ENCODE peak calls at places on chromosomes 6 and 20, in ten cellular contexts. O, W, Y, C, F, P, D, G, H and A are unnamed samples.
A peak's percentile ranks its signal among the peaks of the same experiment; 100 is the strongest.

GRCh38 chr6:92485487-92485886 is 933.9 kb downstream of the EPHA7 start:
- DNase-seq in O (no peak), W (no peak), Y (no peak), C (no peak), F (no peak), P (no peak), D (no peak), G (no peak), H (no peak), A (no peak)

GRCh38 chr6:5986847-5987246 is 19.9 kb downstream of the NRN1 start:
- DNase-seq in O (no peak), W (no peak), Y (no peak), C (no peak), F (no peak), P (no peak), D (no peak), G (no peak), H (no peak), A (no peak)

GRCh38 chr6:169981969-169982368 is 230.5 kb downstream of the ERMARD start:
- DNase-seq in O (no peak), W (no peak), Y (no peak), C (no peak), F (no peak), P (no peak), D (no peak), G (no peak), H (no peak), A (no peak)

GRCh38 chr6:2959909-2960719 is 11.3 kb downstream of the SERPINB6 start:
- DNase-seq in O (peak; percentile 48), W (no peak), Y (no peak), C (peak; percentile 71), F (no peak), P (peak; percentile 70), D (peak; percentile 55), G (no peak), H (no peak), A (peak; percentile 42)

GRCh38 chr20:1286267-1287036 is 20.4 kb downstream of the SNPH start:
- DNase-seq in O (no peak), W (no peak), Y (no peak), C (no peak), F (no peak), P (no peak), D (no peak), G (no peak), H (no peak), A (no peak)

GRCh38 chr6:68726307-68726706 is 91.2 kb downstream of the ADGRB3 start:
- DNase-seq in O (no peak), W (no peak), Y (no peak), C (no peak), F (no peak), P (no peak), D (no peak), G (no peak), H (no peak), A (no peak)

GRCh38 chr6:44452725-44453124 is 65.2 kb downstream of the CDC5L start:
- DNase-seq in O (peak; percentile 89), W (peak; percentile 51), Y (no peak), C (peak; percentile 72), F (no peak), P (peak; percentile 73), D (peak; percentile 48), G (no peak), H (no peak), A (no peak)

GRCh38 chr20:41462372-41463161 is 95.9 kb upstream of the EMILIN3 start:
- DNase-seq in O (no peak), W (no peak), Y (no peak), C (no peak), F (no peak), P (no peak), D (no peak), G (no peak), H (no peak), A (no peak)

GRCh38 chr6:81938014-81938761 is 185.7 kb upstream of the TENT5A start:
- DNase-seq in O (peak; percentile 97), W (peak; percentile 93), Y (peak; percentile 57), C (peak; percentile 90), F (no peak), P (peak; percentile 98), D (peak; percentile 88), G (no peak), H (no peak), A (peak; percentile 91)

GRCh38 chr6:81940451-81940850 is 188.0 kb upstream of the TENT5A start:
- DNase-seq in O (no peak), W (no peak), Y (no peak), C (no peak), F (no peak), P (no peak), D (no peak), G (no peak), H (no peak), A (no peak)

GRCh38 chr6:81939774-81940165 is 187.3 kb upstream of the TENT5A start:
- DNase-seq in O (no peak), W (no peak), Y (no peak), C (no peak), F (no peak), P (no peak), D (no peak), G (no peak), H (no peak), A (no peak)

GRCh38 chr6:81937296-81937937 is 184.9 kb upstream of the TENT5A start:
- DNase-seq in O (peak; percentile 56), W (peak; percentile 37), Y (no peak), C (no peak), F (no peak), P (peak; percentile 51), D (peak; percentile 39), G (no peak), H (no peak), A (peak; percentile 57)

DNA sequence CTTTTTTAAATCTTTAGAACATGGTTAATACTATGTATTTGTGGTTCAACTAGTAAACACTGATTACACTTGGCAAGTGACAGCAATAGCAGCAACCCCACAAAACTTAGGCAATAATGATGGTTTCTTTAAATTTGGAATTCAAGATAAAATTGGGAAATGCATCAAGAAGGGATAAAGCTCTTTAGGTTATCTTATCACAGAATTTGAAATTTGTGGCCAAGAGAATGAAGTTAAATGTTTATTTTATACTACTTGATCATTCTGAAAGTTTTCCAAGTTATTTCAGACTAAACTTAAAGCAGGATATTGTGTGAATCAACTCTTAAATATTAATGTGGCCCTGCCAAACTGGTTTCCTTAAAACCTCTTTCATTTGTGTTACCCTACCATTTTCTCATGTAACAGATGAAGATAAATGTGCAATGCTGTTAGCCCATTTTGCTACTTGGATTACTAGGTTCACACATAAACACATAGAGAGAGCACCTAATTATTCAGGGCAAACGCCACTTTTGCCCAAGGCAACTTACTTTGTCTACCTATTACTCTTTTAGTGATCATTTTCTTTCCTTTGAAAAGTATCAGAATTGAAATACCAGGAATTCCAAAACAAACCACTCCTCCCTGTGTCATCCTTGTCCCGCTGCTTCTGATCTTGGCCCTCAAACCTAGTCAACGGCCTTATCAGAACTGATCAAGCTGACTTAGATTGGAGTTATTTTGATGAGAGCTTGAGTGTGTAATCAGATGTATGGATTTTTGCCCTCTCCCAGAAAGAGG is 186.7 kb upstream of the TENT5A start:
- DNase-seq in O (peak; percentile 43), W (no peak), Y (no peak), C (peak; percentile 69), F (no peak), P (peak; percentile 97), D (peak; percentile 80), G (no peak), H (no peak), A (no peak)
- H3K4me3 ChIP-seq in O (no peak overlapping the region), W (no peak overlapping the region), Y (peak overlapping the region; percentile 41), C (no peak overlapping the region), F (no peak overlapping the region), P (no peak overlapping the region), D (no peak overlapping the region), G (no peak overlapping the region), H (no peak overlapping the region), A (no peak overlapping the region)

DNA sequence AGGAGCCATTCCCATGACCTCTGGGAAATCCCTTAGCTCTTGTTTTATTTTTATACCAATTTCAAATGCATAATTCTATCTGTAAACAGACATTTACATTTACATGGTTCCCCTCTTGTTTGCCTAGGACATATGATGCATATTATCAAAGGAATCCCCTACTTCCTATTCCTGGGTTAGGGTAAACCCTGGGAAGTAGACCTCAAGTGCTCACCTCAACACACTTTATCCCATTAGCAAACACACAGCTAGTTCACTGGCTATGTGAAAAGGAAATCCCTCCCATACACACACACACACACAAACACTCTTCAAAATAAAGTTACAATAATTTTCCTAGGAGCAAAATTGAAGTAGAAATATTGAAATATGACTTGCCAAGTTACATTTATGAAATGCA is 27.0 kb downstream of the PDE10A start:
- DNase-seq in O (no peak), W (no peak), Y (no peak), C (peak; percentile 62), F (no peak), P (no peak), D (no peak), G (no peak), H (no peak), A (no peak)
- H3K4me3 ChIP-seq in O (no peak overlapping the region), W (no peak overlapping the region), Y (no peak overlapping the region), C (no peak overlapping the region), F (no peak overlapping the region), P (no peak overlapping the region), D (no peak overlapping the region), G (no peak overlapping the region), H (no peak overlapping the region), A (no peak overlapping the region)

GRCh38 chr20:3492669-3493068 is 21.9 kb downstream of the ATRN start:
- DNase-seq in O (no peak), W (no peak), Y (no peak), C (no peak), F (no peak), P (no peak), D (no peak), G (no peak), H (no peak), A (no peak)

DNA sequence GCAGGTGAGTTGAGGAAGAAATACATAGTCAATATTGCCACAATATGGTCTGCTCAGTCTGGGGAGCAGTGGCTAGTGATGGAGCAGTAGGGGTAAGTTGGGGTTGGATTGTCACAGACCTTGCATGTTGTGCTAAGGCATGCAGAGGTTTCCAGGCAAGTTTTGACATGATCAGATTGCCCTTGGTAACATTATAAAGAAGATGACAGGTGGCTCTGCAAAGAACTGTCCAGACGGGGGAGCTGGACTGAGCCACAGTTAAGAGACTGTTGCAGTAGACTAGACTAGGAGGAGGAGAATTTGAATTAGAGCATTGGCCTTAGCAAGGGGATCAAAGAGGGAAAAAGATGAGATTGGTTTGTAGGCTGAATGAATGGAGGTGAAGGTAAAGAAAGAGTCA is 23.4 kb downstream of the ATRN start:
- DNase-seq in O (peak; percentile 42), W (no peak), Y (no peak), C (no peak), F (no peak), P (no peak), D (no peak), G (no peak), H (no peak), A (no peak)
- H3K4me3 ChIP-seq in O (no peak overlapping the region), W (no peak overlapping the region), Y (no peak overlapping the region), C (no peak overlapping the region), F (no peak overlapping the region), P (no peak overlapping the region), D (no peak overlapping the region), G (no peak overlapping the region), H (no peak overlapping the region), A (no peak overlapping the region)

DNA sequence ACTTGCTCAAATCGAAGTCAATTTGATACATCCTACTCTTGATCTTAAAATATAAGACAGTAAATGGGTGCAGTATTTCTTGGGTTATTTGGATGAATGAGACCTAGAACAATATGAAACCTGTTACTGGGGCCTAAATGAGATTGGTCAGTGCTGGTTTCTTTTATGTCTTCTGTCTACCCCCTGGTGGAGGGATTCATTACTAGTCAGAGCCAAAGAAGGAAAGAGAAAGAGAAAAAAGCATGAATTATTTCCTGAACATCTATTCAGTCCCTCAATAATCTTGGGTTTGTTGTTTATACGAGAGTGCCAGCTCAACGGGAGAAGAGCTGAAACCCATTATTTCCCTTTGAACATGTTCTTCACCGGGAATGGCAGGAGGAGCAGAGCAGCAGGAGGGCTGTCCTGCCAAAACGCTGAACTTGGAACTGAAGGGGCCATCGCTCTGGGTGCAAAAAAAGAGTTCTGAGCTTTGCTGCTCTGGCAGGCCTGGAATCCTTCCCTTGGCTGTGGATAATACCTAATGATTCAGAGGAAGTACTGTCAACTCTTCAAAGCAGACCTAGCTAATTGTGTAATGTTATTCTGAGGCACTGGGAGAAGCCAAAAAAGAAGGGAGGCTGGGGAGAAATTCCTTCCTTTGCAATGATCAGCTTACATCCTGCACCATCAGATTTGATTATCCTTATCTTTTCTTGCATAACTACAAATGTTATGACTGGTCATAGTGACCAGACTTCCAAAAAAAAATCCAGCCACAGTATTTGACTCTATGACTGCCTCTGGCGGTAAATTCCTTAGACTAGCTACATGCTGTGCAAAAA is 72.0 kb downstream of the BLOC1S5 start:
- DNase-seq in O (peak; percentile 28), W (peak; percentile 69), Y (no peak), C (peak; percentile 96), F (no peak), P (peak; percentile 99), D (peak; percentile 70), G (peak; percentile 34), H (no peak), A (peak; percentile 41)
- H3K4me3 ChIP-seq in O (no peak overlapping the region), W (no peak overlapping the region), Y (peak overlapping the region; percentile 18), C (peak overlapping the region; percentile 35), F (no peak overlapping the region), P (peak overlapping the region; percentile 46), D (no peak overlapping the region), G (no peak overlapping the region), H (no peak overlapping the region), A (no peak overlapping the region)